ENCODE peak calls at places on chromosomes 12 and 14, in seven cellular contexts. C, E, A, Y, S, G and T are unnamed samples.

GRCh38 chr12:84572186-84572585 is 340.4 kb downstream of the SLC6A15 start:
- DNase-seq in C (peak; percentile 7), E (no peak), A (no peak), Y (no peak), S (no peak), G (no peak), T (no peak)

GRCh38 chr14:101233861-101234587 is 327.3 kb upstream of the DIO3 start:
- DNase-seq in C (no peak), E (no peak), A (no peak), Y (no peak), S (no peak), G (no peak), T (no peak)

GRCh38 chr12:79233341-79233761 is 368.8 kb downstream of the SYT1 start:
- DNase-seq in C (no peak), E (no peak), A (no peak), Y (no peak), S (no peak), G (no peak), T (peak; percentile 39)

GRCh38 chr14:99718031-99718810 is 34.1 kb downstream of the CYP46A1 start:
- DNase-seq in C (no peak), E (no peak), A (no peak), Y (no peak), S (no peak), G (no peak), T (peak; percentile 47)

GRCh38 chr12:43453761-43454160 is 98.2 kb downstream of the ADAMTS20 start:
- DNase-seq in C (no peak), E (no peak), A (no peak), Y (no peak), S (no peak), G (no peak), T (peak; percentile 61)

GRCh38 chr12:127893875-127894635 is 372.9 kb upstream of the TMEM132C start:
- DNase-seq in C (peak; percentile 53), E (peak; percentile 22), A (no peak), Y (no peak), S (no peak), G (no peak), T (peak; percentile 11)

GRCh38 chr12:114221976-114222630 is 183.8 kb downstream of the TBX5 start:
- DNase-seq in C (peak; percentile 25), E (no peak), A (no peak), Y (no peak), S (no peak), G (no peak), T (no peak)

GRCh38 chr12:64440100-64440499 is 11.8 kb upstream of the TBK1 start:
- DNase-seq in C (no peak), E (no peak), A (no peak), Y (no peak), S (no peak), G (no peak), T (no peak)

GRCh38 chr12:57185403-57185802 is 31.2 kb upstream of the NXPH4 start:
- DNase-seq in C (no peak), E (no peak), A (no peak), Y (no peak), S (no peak), G (no peak), T (no peak)

GRCh38 chr12:10354071-10354470 is 35.8 kb downstream of the KLRK1 start:
- DNase-seq in C (no peak), E (no peak), A (no peak), Y (no peak), S (no peak), G (no peak), T (no peak)

GRCh38 chr12:4743046-4743445 is 22.8 kb downstream of the GALNT8 start:
- DNase-seq in C (no peak), E (no peak), A (no peak), Y (no peak), S (no peak), G (no peak), T (no peak)

GRCh38 chr12:97223419-97223818 is 239.2 kb upstream of the RMST start:
- DNase-seq in C (no peak), E (no peak), A (no peak), Y (no peak), S (no peak), G (no peak), T (no peak)

GRCh38 chr12:122790393-122791075 is 16.2 kb downstream of the CCDC62 start:
- DNase-seq in C (no peak), E (no peak), A (no peak), Y (no peak), S (no peak), G (no peak), T (no peak)

GRCh38 chr14:97976861-97977260 is 1179.7 kb downstream of the VRK1 start:
- DNase-seq in C (no peak), E (no peak), A (peak; percentile 27), Y (no peak), S (peak; percentile 23), G (no peak), T (no peak)

GRCh38 chr14:68104518-68104917 is 284.9 kb downstream of the RAD51B start:
- DNase-seq in C (no peak), E (no peak), A (no peak), Y (no peak), S (no peak), G (no peak), T (peak; percentile 46)

GRCh38 chr14:74401504-74402241 is 24.3 kb downstream of the SYNDIG1L start:
- DNase-seq in C (no peak), E (peak; percentile 92), A (peak; percentile 29), Y (no peak), S (peak; percentile 51), G (no peak), T (no peak)

GRCh38 chr12:77049767-77050353 is 15.5 kb downstream of the E2F7 start:
- DNase-seq in C (peak; percentile 83), E (peak; percentile 79), A (no peak), Y (peak; percentile 31), S (no peak), G (no peak), T (peak; percentile 78)

GRCh38 chr12:67468549-67469245 is 179.8 kb upstream of the DYRK2 start:
- DNase-seq in C (no peak), E (no peak), A (no peak), Y (no peak), S (no peak), G (no peak), T (no peak)

DNA sequence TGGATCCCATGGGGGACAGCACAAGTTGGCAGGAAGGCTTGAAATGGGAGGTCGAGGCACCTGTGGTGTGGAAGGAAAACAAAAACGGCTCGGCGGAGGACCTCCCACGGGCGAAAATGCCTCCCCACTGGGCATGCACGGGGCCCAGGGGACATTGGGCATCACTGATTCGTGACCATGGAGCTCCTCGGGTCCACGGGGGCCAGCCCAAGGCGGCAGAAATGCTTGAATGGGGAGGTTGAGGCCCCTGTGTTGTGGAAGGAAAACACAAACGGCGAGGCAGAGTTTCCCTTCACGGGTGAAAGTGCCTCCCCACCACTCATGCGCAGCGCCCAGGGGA is 376.0 kb downstream of the ALG10 start:
- DNase-seq in C (no peak), E (no peak), A (no peak), Y (no peak), S (no peak), G (no peak), T (no peak)
- H3K9me3 ChIP-seq in C (no peaks in the 10 kb centered on the region), E (no peaks in the 10 kb centered on the region), A (peaks cover 76% of the 10 kb centered on the region), Y (no peaks in the 10 kb centered on the region), S (no peaks in the 10 kb centered on the region), G (peaks cover 9% of the 10 kb centered on the region), T (peaks cover 24% of the 10 kb centered on the region)

DNA sequence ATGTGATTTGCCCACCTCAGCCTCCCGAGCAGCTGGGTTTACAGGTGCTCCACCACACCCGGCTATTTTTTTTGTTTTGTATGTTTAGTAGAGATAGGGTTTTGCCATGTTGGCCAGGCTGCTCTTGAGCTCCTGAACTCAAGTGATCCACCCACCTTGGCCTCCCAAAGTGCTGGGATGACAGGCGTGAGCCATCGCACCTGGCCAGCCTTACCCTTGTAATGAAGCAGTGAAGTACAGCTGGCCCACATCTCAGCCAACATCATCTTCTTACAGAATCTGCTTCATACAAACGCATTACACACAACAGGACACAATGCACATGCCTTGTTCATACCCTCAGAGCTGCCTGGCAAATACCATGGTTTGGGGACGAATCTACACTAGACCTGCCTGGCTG is 31.3 kb upstream of the CHFR start:
- DNase-seq in C (no peak), E (no peak), A (no peak), Y (no peak), S (no peak), G (no peak), T (no peak)
- H3K9me3 ChIP-seq in C (peaks cover 57% of the 10 kb centered on the region), E (peaks cover 41% of the 10 kb centered on the region), A (peaks cover 100% of the 10 kb centered on the region), Y (peaks cover 77% of the 10 kb centered on the region), S (peaks cover 8% of the 10 kb centered on the region), G (peaks cover 93% of the 10 kb centered on the region), T (peaks cover 57% of the 10 kb centered on the region)

DNA sequence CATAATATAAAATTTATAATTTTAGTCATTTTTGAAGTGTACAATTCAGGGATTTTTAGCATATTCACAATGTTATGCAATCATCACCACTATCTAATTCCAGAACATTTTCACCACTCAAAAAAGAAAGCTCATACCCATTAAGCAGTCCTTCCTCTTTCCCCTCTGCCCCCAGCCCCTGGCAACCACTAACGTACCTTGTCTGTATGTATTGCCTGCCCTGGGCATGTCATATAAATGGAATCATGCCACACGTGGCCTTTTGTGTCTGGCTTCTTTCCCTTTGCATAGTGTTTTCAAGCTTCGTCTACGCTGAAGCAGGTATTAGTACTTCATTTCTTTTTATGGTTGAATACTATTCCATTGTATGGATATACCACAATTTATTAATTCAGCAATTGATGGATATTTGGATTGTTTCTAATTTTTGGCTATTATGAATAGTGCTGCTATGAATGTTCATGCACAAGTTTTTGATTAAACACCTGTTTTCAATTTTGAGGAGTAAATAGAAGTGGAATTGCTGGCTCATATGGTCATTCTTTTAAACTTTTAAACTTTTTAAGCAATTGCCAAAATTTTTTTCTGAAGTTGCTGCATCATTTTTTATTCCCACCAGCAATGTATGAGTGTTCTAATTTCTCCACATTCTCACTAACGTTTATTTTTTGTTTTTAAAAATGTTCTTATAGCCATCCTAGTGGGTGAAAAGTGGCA is 1.6 kb upstream of the SSTR1 start:
- DNase-seq in C (no peak), E (no peak), A (no peak), Y (no peak), S (no peak), G (no peak), T (no peak)
- H3K9me3 ChIP-seq in C (no peaks in the 10 kb centered on the region), E (peaks cover 19% of the 10 kb centered on the region), A (peaks cover 15% of the 10 kb centered on the region), Y (peaks cover 4% of the 10 kb centered on the region), S (no peaks in the 10 kb centered on the region), G (peaks cover 4% of the 10 kb centered on the region), T (peaks cover 7% of the 10 kb centered on the region)

GRCh38 chr12:46084666-46085631 is 94.6 kb upstream of the SCAF11 start:
- DNase-seq in C (no peak), E (peak; percentile 20), A (no peak), Y (no peak), S (no peak), G (no peak), T (no peak)

GRCh38 chr12:46088040-46088439 is 97.7 kb upstream of the SCAF11 start:
- DNase-seq in C (no peak), E (no peak), A (no peak), Y (no peak), S (no peak), G (no peak), T (no peak)

DNA sequence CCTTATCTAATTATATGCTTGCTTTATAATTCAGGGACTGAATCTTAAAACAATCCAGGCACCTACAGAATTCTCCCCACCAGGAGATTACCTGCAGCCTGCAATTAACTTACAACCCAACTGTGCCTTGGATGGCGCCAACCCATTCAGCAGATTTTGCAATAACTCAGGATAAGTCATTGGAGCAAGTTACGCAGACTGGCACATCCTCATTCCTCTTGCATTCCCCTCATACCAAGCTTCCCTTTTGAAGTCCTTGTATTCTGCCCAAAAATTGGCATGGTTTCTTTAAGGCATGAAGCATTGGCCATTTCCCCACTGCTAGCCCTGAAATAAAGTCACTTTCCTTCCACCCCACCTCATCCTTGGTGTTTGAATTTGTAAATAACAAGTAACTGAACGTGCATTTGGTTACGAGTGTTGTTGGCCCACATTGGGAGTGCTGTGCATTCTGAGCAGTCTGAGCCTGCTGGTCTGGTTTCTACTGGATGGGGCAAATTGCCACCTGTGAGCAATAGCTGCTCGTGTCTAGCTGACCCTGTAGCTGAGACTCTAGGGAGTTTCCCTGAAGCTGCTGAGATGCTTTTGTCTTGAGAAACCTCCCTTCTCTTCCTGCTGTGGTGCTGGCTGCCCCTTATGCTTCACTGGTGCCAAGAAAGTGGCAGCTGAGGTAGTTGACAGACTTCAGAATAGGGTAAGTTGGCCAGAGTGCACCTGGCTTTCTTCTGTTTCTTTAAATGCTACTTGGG is 99.2 kb upstream of the SCAF11 start:
- DNase-seq in C (peak; percentile 23), E (peak; percentile 10), A (no peak), Y (no peak), S (no peak), G (no peak), T (no peak)
- H3K9me3 ChIP-seq in C (peaks cover 14% of the 10 kb centered on the region), E (peaks cover 40% of the 10 kb centered on the region), A (peaks cover 7% of the 10 kb centered on the region), Y (peaks cover 8% of the 10 kb centered on the region), S (no peaks in the 10 kb centered on the region), G (no peaks in the 10 kb centered on the region), T (peaks cover 11% of the 10 kb centered on the region)